ENCODE peak calls at places on chromosome 21, in seven cellular contexts. X, P, N, E, F, J and S are unnamed samples.

GRCh38 chr21:35206141-35207125 is 157.3 kb upstream of the RUNX1 start:
- DNase-seq in X (no peak), P (no peak), N (no peak), E (peak; percentile 32), F (peak; percentile 65), J (peak; percentile 77), S (no peak)

GRCh38 chr21:35375115-35375514 is 326.0 kb upstream of the RUNX1 start:
- DNase-seq in X (no peak), P (peak; percentile 7), N (peak; percentile 61), E (peak; percentile 82), F (peak; percentile 77), J (no peak), S (no peak)

GRCh38 chr21:40846057-40846456 is 901 bp downstream of the DSCAM start:
- DNase-seq in X (no peak), P (no peak), N (peak; percentile 2), E (no peak), F (peak; percentile 22), J (no peak), S (no peak)

GRCh38 chr21:46397211-46397905 is 61.3 kb upstream of the DIP2A start:
- DNase-seq in X (no peak), P (no peak), N (no peak), E (no peak), F (no peak), J (no peak), S (peak; percentile 12)

GRCh38 chr21:25572895-25573310 is 34.4 kb downstream of the MRPL39 start:
- DNase-seq in X (no peak), P (no peak), N (peak; percentile 10), E (peak; percentile 59), F (no peak), J (peak; percentile 70), S (no peak)

GRCh38 chr21:17783816-17784598 is 35.1 kb downstream of the C21orf91 start:
- DNase-seq in X (no peak), P (no peak), N (no peak), E (no peak), F (no peak), J (peak; percentile 89), S (no peak)

GRCh38 chr21:45538381-45539045 is 3.7 kb downstream of the SLC19A1 start:
- DNase-seq in X (no peak), P (no peak), N (no peak), E (no peak), F (no peak), J (no peak), S (peak; percentile 44)

GRCh38 chr21:45376459-45377324 is 28.3 kb upstream of the COL18A1 start:
- DNase-seq in X (no peak), P (no peak), N (no peak), E (no peak), F (no peak), J (no peak), S (peak; percentile 12)

GRCh38 chr21:33642896-33643657 is 776 bp downstream of the ITSN1 start:
- DNase-seq in X (peak; percentile 13), P (no peak), N (peak; percentile 38), E (peak; percentile 36), F (peak; percentile 19), J (peak; percentile 58), S (peak; percentile 85)

GRCh38 chr21:46317710-46318463 is 5.8 kb downstream of the C21orf58 start:
- DNase-seq in X (peak; percentile 40), P (no peak), N (no peak), E (no peak), F (no peak), J (no peak), S (no peak)

GRCh38 chr21:34609244-34609950 is 5.5 kb downstream of the RCAN1 start:
- DNase-seq in X (no peak), P (no peak), N (no peak), E (no peak), F (peak; percentile 33), J (no peak), S (no peak)

GRCh38 chr21:45080232-45080631 is 5.9 kb downstream of the ADARB1 start:
- DNase-seq in X (no peak), P (no peak), N (no peak), E (no peak), F (no peak), J (no peak), S (no peak)

GRCh38 chr21:9767592-9768375 is 753.6 kb upstream of the TPTE start:
- DNase-seq in X (no peak), P (no peak), N (no peak), E (no peak), F (no peak), J (no peak), S (no peak)

GRCh38 chr21:16004523-16004922 is 274.7 kb downstream of the USP25 start:
- DNase-seq in X (no peak), P (no peak), N (no peak), E (no peak), F (no peak), J (no peak), S (no peak)

GRCh38 chr21:17651526-17651925 is 38.8 kb upstream of the BTG3 start:
- DNase-seq in X (no peak), P (no peak), N (no peak), E (no peak), F (no peak), J (no peak), S (no peak)

GRCh38 chr21:46457801-46458314 is 833 bp upstream of the DIP2A start:
- DNase-seq in X (peak; percentile 19), P (no peak), N (peak; percentile 25), E (peak; percentile 40), F (peak; percentile 53), J (peak; percentile 59), S (peak; percentile 70)

GRCh38 chr21:33993286-33994231 is 78.0 kb upstream of the ATP5PO start:
- DNase-seq in X (no peak), P (no peak), N (no peak), E (no peak), F (no peak), J (no peak), S (peak; percentile 73)

GRCh38 chr21:34886554-34887385 is 162.3 kb downstream of the RUNX1 start:
- DNase-seq in X (no peak), P (no peak), N (peak; percentile 39), E (no peak), F (no peak), J (peak; percentile 35), S (peak; percentile 64)

GRCh38 chr21:17921579-17922530 is 102.7 kb upstream of the C21orf91 start:
- DNase-seq in X (peak; percentile 13), P (peak; percentile 98), N (peak; percentile 85), E (peak; percentile 65), F (peak; percentile 97), J (no peak), S (no peak)

GRCh38 chr21:43808367-43808766 is 19.0 kb downstream of the RRP1 start:
- DNase-seq in X (no peak), P (no peak), N (no peak), E (no peak), F (no peak), J (no peak), S (no peak)

GRCh38 chr21:26167593-26167992 is 3.0 kb downstream of the APP start:
- DNase-seq in X (no peak), P (no peak), N (no peak), E (no peak), F (no peak), J (no peak), S (no peak)

GRCh38 chr21:34967509-34968289 is 81.4 kb downstream of the RUNX1 start:
- DNase-seq in X (no peak), P (no peak), N (peak; percentile 88), E (peak; percentile 35), F (peak; percentile 10), J (no peak), S (no peak)

GRCh38 chr21:16775056-16775455 is 737.8 kb upstream of the CXADR start:
- DNase-seq in X (no peak), P (no peak), N (no peak), E (no peak), F (no peak), J (no peak), S (no peak)

GRCh38 chr21:25107708-25108107 is 499.6 kb downstream of the MRPL39 start:
- DNase-seq in X (no peak), P (peak; percentile 31), N (peak; percentile 73), E (peak; percentile 94), F (no peak), J (no peak), S (no peak)

GRCh38 chr21:33866851-33867250 is 48.8 kb downstream of the ATP5PO start:
- DNase-seq in X (no peak), P (peak; percentile 26), N (no peak), E (peak; percentile 60), F (no peak), J (no peak), S (no peak)

DNA sequence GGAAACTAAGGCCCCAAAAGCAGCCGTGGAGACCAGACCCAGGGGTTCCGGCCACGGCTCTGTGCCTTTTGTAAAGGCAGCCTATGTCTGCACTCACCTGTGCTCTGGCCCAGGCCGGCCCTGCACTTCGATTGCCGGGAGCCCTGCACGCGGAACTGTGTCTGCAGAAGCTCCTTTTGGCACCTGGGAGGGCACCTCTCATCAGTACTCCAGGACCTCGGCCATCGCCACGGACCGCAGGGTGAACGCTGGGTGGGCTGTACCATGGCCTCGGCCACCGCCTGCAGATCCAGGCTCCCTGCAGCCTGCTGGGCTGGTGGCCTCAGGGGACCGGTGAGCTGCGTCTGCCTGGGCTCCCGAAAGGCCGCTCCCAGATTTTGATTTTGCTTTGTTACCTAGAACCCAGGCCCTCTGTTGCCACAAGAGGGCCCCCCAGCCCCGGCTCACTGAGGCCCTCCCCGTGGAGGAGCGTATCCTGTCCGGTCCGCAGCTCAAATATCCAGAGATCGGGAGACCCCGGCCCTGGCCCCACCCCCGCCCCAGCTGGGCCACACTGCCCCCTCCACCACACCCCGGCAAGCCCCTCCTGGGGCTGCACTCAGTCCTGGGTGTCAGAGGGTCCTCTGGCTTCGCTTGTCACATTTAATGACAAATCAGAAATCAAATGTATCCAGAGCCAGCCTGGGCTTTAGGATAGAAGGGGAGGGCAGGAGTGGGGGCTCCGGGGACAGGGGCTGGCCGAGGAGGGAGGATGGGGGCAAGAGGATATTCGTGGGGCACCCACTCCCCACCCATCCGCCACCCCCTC is 60.2 kb upstream of the PDE9A start:
- DNase-seq in X (peak; percentile 42), P (no peak), N (peak; percentile 77), E (peak; percentile 26), F (peak; percentile 51), J (peak; percentile 66), S (no peak)
- H3K4me3 ChIP-seq in X (no peak overlapping the region), P (no peak overlapping the region), N (peak overlapping the region; percentile 51), E (no peak overlapping the region), F (peak overlapping the region; percentile 33), J (peak overlapping the region; percentile 22), S (no peak overlapping the region)

DNA sequence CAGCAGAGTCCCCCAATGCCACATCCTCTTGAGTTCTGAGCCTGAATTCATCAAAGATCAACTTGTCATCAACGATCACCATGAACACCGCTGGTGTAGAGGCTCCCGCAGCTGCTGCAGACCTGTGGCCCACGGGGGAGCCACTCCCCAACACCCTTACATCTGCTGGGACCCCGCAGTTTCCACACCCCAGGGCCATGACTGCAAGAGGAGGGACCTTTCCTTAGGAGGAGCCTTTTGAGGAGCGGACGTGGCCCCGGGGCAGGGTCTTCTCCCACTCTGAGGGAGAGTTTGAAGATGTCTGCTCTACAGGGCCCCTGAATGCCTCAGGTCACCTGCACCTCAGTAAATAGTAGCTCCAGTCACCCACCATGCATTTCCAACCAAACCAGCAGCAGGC is 2.7 kb downstream of the PRDM15 start:
- DNase-seq in X (no peak), P (no peak), N (no peak), E (no peak), F (no peak), J (no peak), S (no peak)
- H3K4me3 ChIP-seq in X (no peak overlapping the region), P (no peak overlapping the region), N (no peak overlapping the region), E (no peak overlapping the region), F (no peak overlapping the region), J (no peak overlapping the region), S (no peak overlapping the region)

GRCh38 chr21:42652527-42653491 is 612 bp upstream of the PDE9A start:
- DNase-seq in X (peak; percentile 58), P (no peak), N (peak; percentile 41), E (peak; percentile 31), F (peak; percentile 29), J (no peak), S (peak; percentile 81)
- H3K4me3 ChIP-seq in X (no peak overlapping the region), P (no peak overlapping the region), N (no peak overlapping the region), E (peak overlapping the region; percentile 39), F (no peak overlapping the region), J (no peak overlapping the region), S (no peak overlapping the region)

GRCh38 chr21:42032968-42033367 is 22.8 kb upstream of the ZBTB21 start:
- DNase-seq in X (no peak), P (no peak), N (no peak), E (no peak), F (no peak), J (peak; percentile 54), S (peak; percentile 61)
- H3K4me3 ChIP-seq in X (no peak overlapping the region), P (no peak overlapping the region), N (no peak overlapping the region), E (no peak overlapping the region), F (no peak overlapping the region), J (peak overlapping the region; percentile 5), S (no peak overlapping the region)